ENCODE peak calls at places on chromosomes 5 and 9, in seven cellular contexts. Q is H1, M is HCT116, E is SK-N-SH, Y is HepG2, V is K562, R is GM12878. N is an unnamed sample.

GRCh38 chr9:113579270-113580040 is 115.9 kb downstream of the RGS3 start:
- DNase-seq in Q (no peak), M (no peak), E (peak; percentile 56), Y (no peak), V (no peak), R (no peak), N (no peak)

GRCh38 chr5:158955636-158956035 is 144.1 kb downstream of the EBF1 start:
- DNase-seq in Q (no peak), M (no peak), E (no peak), Y (no peak), V (no peak), R (no peak), N (no peak)

GRCh38 chr9:17135578-17135904 is 701 bp downstream of the CNTLN start:
- DNase-seq in Q (no peak), M (no peak), E (no peak), Y (no peak), V (no peak), R (no peak), N (no peak)

GRCh38 chr9:124297553-124297905 is 39.8 kb downstream of the NEK6 start:
- DNase-seq in Q (peak; percentile 62), M (peak; percentile 72), E (no peak), Y (peak; percentile 60), V (no peak), R (no peak), N (peak; percentile 91)

GRCh38 chr5:33310471-33310870 is 130.3 kb upstream of the TARS1 start:
- DNase-seq in Q (no peak), M (no peak), E (no peak), Y (no peak), V (no peak), R (no peak), N (no peak)

GRCh38 chr5:154221371-154221896 is 30.9 kb downstream of the GALNT10 start:
- DNase-seq in Q (peak; percentile 41), M (peak; percentile 37), E (no peak), Y (no peak), V (no peak), R (no peak), N (no peak)

GRCh38 chr5:161600156-161600555 is 53.6 kb upstream of the GABRB2 start:
- DNase-seq in Q (no peak), M (no peak), E (no peak), Y (no peak), V (no peak), R (no peak), N (no peak)

GRCh38 chr5:551406-551805 is 27.2 kb upstream of the SLC9A3 start:
- DNase-seq in Q (no peak), M (no peak), E (no peak), Y (no peak), V (no peak), R (no peak), N (no peak)

GRCh38 chr5:135130526-135131215 is 96.6 kb upstream of the PITX1 start:
- DNase-seq in Q (no peak), M (no peak), E (no peak), Y (no peak), V (no peak), R (no peak), N (no peak)

GRCh38 chr9:87140605-87141109 is 193.4 kb upstream of the GAS1 start:
- DNase-seq in Q (no peak), M (no peak), E (no peak), Y (no peak), V (no peak), R (no peak), N (no peak)

GRCh38 chr5:1298723-1299510 is 4.0 kb upstream of the TERT start:
- DNase-seq in Q (no peak), M (no peak), E (no peak), Y (no peak), V (no peak), R (no peak), N (no peak)

GRCh38 chr5:132387649-132388117 is 18.2 kb downstream of the SLC22A5 start:
- DNase-seq in Q (no peak), M (peak; percentile 81), E (peak; percentile 21), Y (no peak), V (peak; percentile 83), R (no peak), N (no peak)

GRCh38 chr5:1640276-1640898 is 116.6 kb upstream of the LPCAT1 start:
- DNase-seq in Q (no peak), M (no peak), E (no peak), Y (no peak), V (no peak), R (no peak), N (no peak)

GRCh38 chr9:124358617-124359016 is 56.6 kb downstream of the PSMB7 start:
- DNase-seq in Q (no peak), M (no peak), E (no peak), Y (no peak), V (no peak), R (no peak), N (no peak)

GRCh38 chr9:21965401-21965951 is 28.7 kb downstream of the CDKN2A start:
- DNase-seq in Q (peak; percentile 79), M (no peak), E (peak; percentile 80), Y (peak; percentile 45), V (no peak), R (no peak), N (no peak)
- H3K9ac ChIP-seq in Q (no peak overlapping the region), M (no peak overlapping the region), E (no peak overlapping the region), Y (peak overlapping the region; percentile 45), V (no peak overlapping the region), R (peak overlapping the region; percentile 45), N (peak overlapping the region; percentile 71)

GRCh38 chr9:127293314-127293713 is 28.7 kb downstream of the GARNL3 start:
- DNase-seq in Q (no peak), M (no peak), E (no peak), Y (no peak), V (no peak), R (no peak), N (no peak)

GRCh38 chr9:127291379-127291778 is 26.8 kb downstream of the GARNL3 start:
- DNase-seq in Q (no peak), M (no peak), E (no peak), Y (no peak), V (no peak), R (no peak), N (no peak)

GRCh38 chr9:127293767-127294166 is 29.2 kb downstream of the GARNL3 start:
- DNase-seq in Q (no peak), M (no peak), E (no peak), Y (no peak), V (no peak), R (no peak), N (no peak)

GRCh38 chr9:127290666-127291065 is 26.1 kb downstream of the GARNL3 start:
- DNase-seq in Q (no peak), M (no peak), E (no peak), Y (no peak), V (no peak), R (no peak), N (no peak)

GRCh38 chr9:127292415-127292814 is 27.8 kb downstream of the GARNL3 start:
- DNase-seq in Q (no peak), M (no peak), E (no peak), Y (no peak), V (no peak), R (no peak), N (no peak)
- TF ChIP-seq YY1 in Q (no peak), M (no peak), E (no peak), Y (no peak), V (no peak), R (no peak), N (no peak)

GRCh38 chr9:37700900-37701299 is 50.1 kb downstream of the FRMPD1 start:
- DNase-seq in Q (no peak), M (no peak), E (no peak), Y (peak; percentile 67), V (no peak), R (no peak), N (no peak)

GRCh38 chr9:37694355-37694754 is 43.6 kb downstream of the FRMPD1 start:
- DNase-seq in Q (no peak), M (no peak), E (no peak), Y (no peak), V (no peak), R (no peak), N (no peak)

GRCh38 chr9:37705787-37706186 is 47.8 kb upstream of the TRMT10B start:
- DNase-seq in Q (no peak), M (no peak), E (no peak), Y (no peak), V (no peak), R (no peak), N (no peak)

GRCh38 chr9:37700131-37700530 is 49.4 kb downstream of the FRMPD1 start:
- DNase-seq in Q (no peak), M (no peak), E (no peak), Y (no peak), V (no peak), R (no peak), N (no peak)
- H3K9ac ChIP-seq in Q (no peak overlapping the region), M (no peak overlapping the region), E (no peak overlapping the region), Y (no peak overlapping the region), V (no peak overlapping the region), R (no peak overlapping the region), N (no peak overlapping the region)

DNA sequence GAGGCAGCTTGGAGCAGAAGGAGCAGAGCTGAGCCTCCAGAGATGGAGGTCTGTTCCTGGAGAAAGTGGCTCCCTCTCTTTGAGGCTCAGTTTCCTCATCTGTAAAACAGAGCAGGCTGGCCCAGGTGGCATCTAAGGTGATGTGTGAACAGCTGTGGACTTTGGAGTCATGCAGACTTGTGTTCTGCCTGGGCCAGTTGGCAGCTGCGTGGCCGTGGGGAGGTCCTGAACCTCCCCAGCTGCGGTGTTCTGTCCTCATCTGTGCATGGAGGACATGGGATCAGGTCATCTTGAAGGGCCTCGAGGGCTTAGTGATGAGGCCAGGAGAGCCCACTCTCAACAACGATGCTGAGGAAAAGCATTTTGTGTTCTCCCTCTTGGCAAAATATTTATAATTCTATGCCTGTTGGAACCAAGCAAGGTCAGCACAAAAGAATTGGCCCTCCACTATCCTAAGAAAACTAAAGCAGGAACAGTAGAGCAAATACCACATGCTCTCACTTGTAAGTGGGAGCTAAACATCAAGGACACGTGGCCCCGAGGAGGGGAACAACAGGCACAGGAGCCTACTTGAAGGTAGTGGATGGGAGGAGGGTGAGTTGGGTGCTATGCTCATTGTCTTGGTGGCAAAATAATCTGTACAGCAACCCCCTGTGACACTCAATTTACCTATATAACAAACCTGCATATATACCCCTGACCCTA is 63.2 kb upstream of the COL15A1 start:
- DNase-seq in Q (no peak), M (no peak), E (no peak), Y (no peak), V (no peak), R (no peak), N (no peak)
- TF ChIP-seq YY1 in Q (no peak), M (no peak), E (no peak), Y (no peak), V (no peak), R (no peak), N (no peak)

GRCh38 chr9:95770653-95771131 is 104.8 kb upstream of the ERCC6L2 start:
- DNase-seq in Q (peak; percentile 68), M (no peak), E (peak; percentile 31), Y (no peak), V (no peak), R (no peak), N (peak; percentile 54)

GRCh38 chr9:95771556-95772280 is 103.8 kb upstream of the ERCC6L2 start:
- DNase-seq in Q (no peak), M (no peak), E (no peak), Y (peak; percentile 82), V (no peak), R (no peak), N (no peak)

GRCh38 chr9:95773061-95773433 is 102.4 kb upstream of the ERCC6L2 start:
- DNase-seq in Q (no peak), M (no peak), E (no peak), Y (no peak), V (no peak), R (no peak), N (no peak)

GRCh38 chr9:95769909-95770433 is 105.5 kb upstream of the ERCC6L2 start:
- DNase-seq in Q (no peak), M (no peak), E (no peak), Y (no peak), V (no peak), R (no peak), N (no peak)

GRCh38 chr9:95772320-95773060 is 103.0 kb upstream of the ERCC6L2 start:
- DNase-seq in Q (peak; percentile 64), M (no peak), E (no peak), Y (peak; percentile 49), V (no peak), R (no peak), N (peak; percentile 66)
- H3K9ac ChIP-seq in Q (no peak overlapping the region), M (no peak overlapping the region), E (no peak overlapping the region), Y (peak overlapping the region; percentile 66), V (no peak overlapping the region), R (no peak overlapping the region), N (peak overlapping the region; percentile 46)